ENCODE peak calls at places on chromosomes 12 and 14, in four cellular contexts. G is endodermal cell, U is astrocyte, C is mammary epithelial cell. Z is an unnamed sample.

GRCh38 chr12:53324113-53324778 is 2.8 kb upstream of the AAAS start:
- DNase-seq in C (peak), U (no peak), G (peak), Z (peak)

GRCh38 chr14:103422981-103423600 is 37.9 kb downstream of the MARK3 start:
- DNase-seq in G (no peak), C (no peak), U (peak), Z (peak)

GRCh38 chr12:108525681-108526080 is 10.6 kb downstream of the FICD start:
- DNase-seq in U (peak), C (peak), G (no peak), Z (peak)

GRCh38 chr12:66755727-66756395 is 77.0 kb upstream of the GRIP1 start:
- DNase-seq in G (no peak), C (no peak), U (no peak), Z (no peak)

GRCh38 chr14:50225067-50225973 is 6.1 kb downstream of the SOS2 start:
- DNase-seq in G (no peak), U (peak), C (peak), Z (peak)

GRCh38 chr12:93879476-93880376 is 202.6 kb downstream of the CRADD start:
- DNase-seq in U (peak), C (no peak), G (no peak), Z (peak)

GRCh38 chr12:49868952-49869815 is 26.3 kb upstream of the BCDIN3D start:
- DNase-seq in C (no peak), G (peak), U (peak), Z (peak)

GRCh38 chr12:117527480-117527857 is 166.0 kb upstream of the NOS1 start:
- DNase-seq in U (no peak), C (no peak), G (no peak), Z (no peak)

GRCh38 chr14:72599579-72600470 is 294.1 kb downstream of the DPF3 start:
- DNase-seq in U (no peak), G (no peak), C (no peak), Z (no peak)

GRCh38 chr12:30610718-30611117 is 85.0 kb downstream of the IPO8 start:
- DNase-seq in G (no peak), C (no peak), U (no peak), Z (peak)

GRCh38 chr14:61326847-61327246 is 5.5 kb downstream of the PRKCH start:
- DNase-seq in C (no peak), U (no peak), G (peak), Z (peak)

GRCh38 chr12:8912910-8913309 is 1.4 kb upstream of the PHC1 start:
- DNase-seq in U (no peak), C (peak), G (peak), Z (no peak)

GRCh38 chr12:51520576-51521325 is 70.3 kb upstream of the SCN8A start:
- DNase-seq in G (peak), U (no peak), C (no peak), Z (no peak)

GRCh38 chr14:54252072-54252730 is 144.6 kb upstream of the CDKN3 start:
- DNase-seq in U (peak), C (peak), G (no peak), Z (peak)

GRCh38 chr14:104305511-104306449 is 167.4 kb downstream of the KIF26A start:
- DNase-seq in C (no peak), U (no peak), G (no peak), Z (no peak)

GRCh38 chr12:16599081-16599480 is 6.9 kb downstream of the LMO3 start:
- DNase-seq in U (no peak), G (no peak), C (no peak), Z (no peak)

GRCh38 chr14:37546621-37547447 is 48.2 kb downstream of the FOXA1 start:
- DNase-seq in U (no peak), G (peak), C (no peak), Z (peak)

GRCh38 chr12:52836042-52836466 is 1.9 kb upstream of the KRT79 start:
- DNase-seq in U (peak), C (peak), G (no peak), Z (peak)

GRCh38 chr14:37417151-37417550 is 177.9 kb downstream of the FOXA1 start:
- DNase-seq in U (no peak), G (no peak), C (no peak), Z (no peak)

GRCh38 chr12:102095677-102096263 is 24.1 kb downstream of the NUP37 start:
- DNase-seq in U (peak), G (no peak), C (peak), Z (peak)

GRCh38 chr14:105421723-105422615 is 2.3 kb downstream of the MTA1 start:
- DNase-seq in G (no peak), U (no peak), C (no peak), Z (no peak)

GRCh38 chr12:110314308-110314707 is 33.3 kb downstream of the ATP2A2 start:
- DNase-seq in C (peak), U (peak), G (no peak), Z (peak)

GRCh38 chr12:96044017-96044985 is 8.9 kb upstream of the LTA4H start:
- DNase-seq in C (peak), G (no peak), U (peak), Z (peak)

GRCh38 chr12:114888458-114888857 is 204.5 kb upstream of the TBX3 start:
- DNase-seq in G (no peak), C (peak), U (peak), Z (peak)

GRCh38 chr14:32201816-32202467 is at the start of gene RNU6-7:
- DNase-seq in C (peak), U (peak), G (peak), Z (no peak)

GRCh38 chr14:76080009-76080408 is 71.7 kb upstream of the GPATCH2L start:
- DNase-seq in G (no peak), U (no peak), C (no peak), Z (no peak)

GRCh38 chr14:92316937-92317336 is 6.0 kb upstream of the SLC24A4 start:
- DNase-seq in U (no peak), G (peak), C (peak), Z (no peak)

GRCh38 chr12:87253157-87253556 is 776.0 kb downstream of the C12orf50 start:
- DNase-seq in U (no peak), G (no peak), C (peak), Z (peak)

GRCh38 chr14:68584786-68585185 is 208.1 kb downstream of the ZFP36L1 start:
- DNase-seq in G (no peak), C (no peak), U (no peak), Z (no peak)

DNA sequence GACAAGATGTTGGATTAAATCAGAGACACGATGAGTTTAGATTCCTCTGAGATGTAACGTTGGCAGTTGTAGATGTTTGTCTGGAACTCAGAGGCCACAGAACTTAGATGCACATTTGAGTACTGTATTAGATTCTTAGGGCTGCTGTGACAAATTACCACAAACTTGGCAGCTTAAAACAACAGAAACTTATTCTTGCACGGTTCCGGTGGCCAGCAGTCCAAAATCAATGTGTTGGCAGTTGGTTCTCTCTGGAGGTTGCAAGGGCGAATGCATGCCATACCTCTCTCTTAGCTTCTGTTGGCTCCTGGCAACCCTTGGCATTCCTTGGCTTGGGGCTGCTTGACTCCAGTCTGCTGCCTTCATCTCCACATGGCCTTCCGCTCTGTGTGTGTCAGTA is 118.9 kb downstream of the C12orf75 start:
- DNase-seq in U (peak), G (no peak), C (no peak), Z (no peak)
- H3K4me3 ChIP-seq in U (no peak), G (no peak), C (no peak), Z (no peak)

DNA sequence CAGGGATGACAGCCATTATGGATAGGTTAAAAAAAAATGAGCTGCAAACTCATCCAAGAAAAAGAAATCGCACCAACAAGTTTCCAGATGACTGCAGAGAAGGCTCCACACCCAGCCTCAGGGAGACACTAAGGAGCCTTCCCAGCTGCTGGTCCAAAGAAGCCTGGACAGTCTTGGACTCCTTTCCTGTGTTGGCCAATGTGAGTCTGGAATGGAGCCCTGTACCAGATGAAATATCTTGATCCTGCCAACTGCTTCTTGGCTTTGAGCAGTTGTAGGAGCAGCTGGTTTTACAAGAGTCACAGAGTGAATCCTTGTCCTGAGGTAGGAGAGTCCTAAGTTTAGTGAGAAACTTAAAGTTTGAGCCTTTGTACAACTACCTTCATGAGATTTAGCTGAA is 44.4 kb downstream of the SLC38A1 start:
- DNase-seq in C (no peak), G (no peak), U (peak), Z (no peak)
- TF ChIP-seq CTCF in C (no peak), G (no peak), U (no peak), Z (no peak)

GRCh38 chr12:121241203-121241970 is 31.5 kb downstream of the P2RX4 start:
- DNase-seq in G (no peak), U (no peak), C (no peak), Z (no peak)
- H3K4me3 ChIP-seq in G (no peak), U (no peak), C (no peak), Z (no peak)

GRCh38 chr12:47965581-47965980 is 2.2 kb downstream of the TMEM106C start:
- DNase-seq in U (no peak), C (no peak), G (no peak), Z (no peak)

GRCh38 chr12:47969845-47970244 is 6.4 kb downstream of the TMEM106C start:
- DNase-seq in G (no peak), U (no peak), C (no peak), Z (no peak)

GRCh38 chr12:47964102-47964723 is 817 bp downstream of the TMEM106C start:
- DNase-seq in G (peak), U (no peak), C (peak), Z (peak)

GRCh38 chr12:47970843-47971242 is 7.4 kb downstream of the TMEM106C start:
- DNase-seq in G (no peak), U (no peak), C (no peak), Z (no peak)

DNA sequence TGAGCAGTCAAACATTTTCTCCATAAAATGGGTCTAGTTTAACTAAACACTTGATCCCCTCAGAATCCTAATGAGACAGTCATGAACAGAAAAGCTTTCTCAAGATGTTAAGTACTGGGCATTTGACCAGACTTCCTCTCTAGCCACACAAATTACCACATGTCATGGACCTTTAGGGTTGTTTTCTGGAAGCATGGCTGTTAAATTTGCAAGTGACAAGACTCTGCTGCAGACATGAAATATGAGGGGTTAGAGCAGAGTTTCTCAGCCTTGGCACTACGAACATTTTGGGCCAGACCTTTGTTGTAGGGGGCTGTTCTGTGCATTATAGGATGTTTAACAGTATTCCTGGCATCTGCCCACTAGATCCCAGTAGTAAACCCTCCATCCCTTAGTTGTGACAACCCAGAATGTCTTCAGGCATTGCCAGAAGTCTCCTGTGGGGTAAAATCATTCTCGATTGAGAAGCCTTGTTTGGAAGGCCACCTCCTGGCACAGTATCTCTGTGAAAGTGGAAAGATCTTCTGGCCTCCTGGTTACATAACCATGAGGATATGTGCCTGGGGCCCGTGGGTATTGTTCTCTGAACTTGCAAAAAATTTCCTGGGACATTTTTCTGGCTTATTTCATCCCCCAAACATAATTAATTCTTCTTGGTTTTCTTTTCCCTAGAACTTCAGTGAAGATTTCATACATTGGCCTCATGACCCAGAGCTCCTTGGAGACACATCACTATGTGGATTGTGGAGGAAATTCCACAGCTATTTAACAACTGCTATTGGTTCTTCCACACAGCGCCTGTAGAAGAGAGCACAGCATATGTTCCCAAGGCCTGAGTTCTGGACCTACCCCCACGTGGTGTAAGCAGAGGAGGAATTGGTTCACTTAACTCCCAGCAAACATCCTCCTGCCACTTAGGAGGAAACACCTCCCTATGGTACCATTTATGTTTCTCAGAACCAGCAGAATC is 4.3 kb downstream of the TMEM106C start:
- DNase-seq in G (no peak), C (no peak), U (no peak), Z (peak)
- TF ChIP-seq CTCF in G (no peak), C (no peak), U (no peak), Z (no peak)

GRCh38 chr12:6337958-6338406 is 3.9 kb downstream of the TNFRSF1A start:
- DNase-seq in C (no peak), G (peak), U (peak), Z (peak)

GRCh38 chr12:6340745-6341438 is 984 bp downstream of the TNFRSF1A start:
- DNase-seq in C (peak), U (no peak), G (peak), Z (no peak)

GRCh38 chr12:6336859-6337744 is 4.8 kb downstream of the TNFRSF1A start:
- DNase-seq in U (no peak), C (no peak), G (no peak), Z (no peak)

GRCh38 chr12:6341439-6342139 is at the start of gene TNFRSF1A:
- DNase-seq in U (peak), C (peak), G (peak), Z (peak)

GRCh38 chr12:6338955-6339761 is 2.7 kb downstream of the TNFRSF1A start:
- DNase-seq in G (peak), U (no peak), C (no peak), Z (no peak)
- H3K4me3 ChIP-seq in G (peak), U (peak), C (peak), Z (peak)

GRCh38 chr14:64541261-64541970 is 875 bp downstream of the HSPA2 start:
- DNase-seq in U (no peak), G (no peak), C (no peak), Z (peak)
- TF ChIP-seq CTCF in U (no peak), G (no peak), C (no peak), Z (no peak)

GRCh38 chr12:119988788-119989618 is at the start of gene BICDL1:
- DNase-seq in U (peak), C (peak), G (peak), Z (peak)

GRCh38 chr12:119989619-119990381 is 764 bp downstream of the BICDL1 start:
- DNase-seq in C (peak), U (peak), G (peak), Z (peak)

GRCh38 chr12:119992129-119992705 is 3.2 kb downstream of the BICDL1 start:
- DNase-seq in U (no peak), C (no peak), G (no peak), Z (no peak)

GRCh38 chr12:119988440-119988787 is 622 bp upstream of the BICDL1 start:
- DNase-seq in G (no peak), C (no peak), U (peak), Z (peak)

GRCh38 chr12:119990382-119990874 is 1.4 kb downstream of the BICDL1 start:
- DNase-seq in G (no peak), U (no peak), C (no peak), Z (no peak)
- H3K4me3 ChIP-seq in G (peak), U (no peak), C (peak), Z (no peak)

Z was measured in choroid plexus epithelial cell.